ENCODE peak calls at places on chromosomes 3 and 15, in eight cellular contexts. N is pancreas; C is GM23338; A is IMR-90; D is endodermal cell; R is left ventricle myocardium inferior; I is CD8-positive, alpha-beta memory T cell; L is neuronal stem cell. P is an unnamed sample. For H3K27me3, the result is how much of the 10 kb centered on the place peaks cover.

GRCh38 chr3:54891540-54891897 is 36.3 kb downstream of the LRTM1 start:
- DNase-seq in D (peak), N (peak), R (peak), I (no peak), C (no peak), A (peak), L (no peak), P (peak)

GRCh38 chr3:64327039-64327804 is 102.0 kb upstream of the PRICKLE2 start:
- DNase-seq in A (no peak), C (no peak), L (no peak), D (peak), R (peak), N (no peak), I (no peak), P (peak)

GRCh38 chr3:32614956-32615355 is 44.3 kb upstream of the DYNC1LI1 start:
- DNase-seq in L (no peak), N (no peak), A (peak), C (no peak), I (no peak), R (no peak), D (no peak), P (no peak)

GRCh38 chr3:143974181-143974876 is 2.7 kb downstream of the DIPK2A start:
- DNase-seq in R (no peak), C (no peak), I (no peak), A (no peak), N (no peak), D (no peak), L (no peak), P (no peak)

GRCh38 chr15:56930663-56931313 is 12.3 kb downstream of the TCF12 start:
- DNase-seq in A (peak), I (no peak), N (no peak), D (no peak), L (no peak), C (no peak), R (no peak), P (no peak)

GRCh38 chr3:61331937-61332590 is 80.8 kb upstream of the FHIT start:
- DNase-seq in D (peak), C (peak), A (no peak), L (peak), R (no peak), I (no peak), N (no peak), P (no peak)

GRCh38 chr3:99322551-99322950 is 315.8 kb upstream of the COL8A1 start:
- DNase-seq in D (no peak), I (no peak), C (no peak), R (no peak), L (no peak), A (no peak), N (no peak), P (no peak)

GRCh38 chr15:27844018-27844666 is 255.0 kb downstream of the OCA2 start:
- DNase-seq in I (no peak), C (no peak), D (no peak), R (no peak), A (peak), L (no peak), N (no peak), P (no peak)

GRCh38 chr15:70014311-70014707 is 83.4 kb downstream of the TLE3 start:
- DNase-seq in R (no peak), A (no peak), L (no peak), I (no peak), N (no peak), D (peak), C (no peak), P (no peak)

GRCh38 chr15:67413770-67414429 is 107.0 kb upstream of the C15orf61 start:
- DNase-seq in R (no peak), A (peak), I (no peak), D (no peak), C (no peak), L (no peak), N (no peak), P (no peak)

GRCh38 chr3:61807865-61808276 is 246.5 kb downstream of the PTPRG start:
- DNase-seq in N (no peak), I (no peak), A (peak), C (no peak), D (no peak), L (no peak), R (no peak), P (no peak)

GRCh38 chr15:25182736-25183445 is 228.1 kb downstream of the SNRPN start:
- DNase-seq in I (peak), A (no peak), R (peak), D (peak), N (no peak), C (peak), L (no peak), P (no peak)

GRCh38 chr15:99967841-99968371 is 234.7 kb upstream of the LYSMD4 start:
- DNase-seq in C (no peak), N (no peak), D (peak), R (no peak), L (no peak), A (no peak), I (no peak), P (no peak)

GRCh38 chr15:78035861-78036476 is 41.5 kb downstream of the TBC1D2B start:
- DNase-seq in L (no peak), I (no peak), C (no peak), A (no peak), N (no peak), D (no peak), R (no peak), P (no peak)

GRCh38 chr3:121871434-121871833 is 22.8 kb upstream of the SLC15A2 start:
- DNase-seq in R (no peak), I (no peak), L (no peak), A (no peak), N (no peak), C (no peak), D (no peak), P (no peak)

GRCh38 chr3:52934626-52935530 is 37.5 kb upstream of the STIMATE start:
- DNase-seq in N (peak), L (peak), A (peak), I (peak), C (peak), R (no peak), D (peak), P (peak)

GRCh38 chr3:65485826-65486592 is 552.7 kb downstream of the MAGI1 start:
- DNase-seq in A (peak), N (no peak), R (no peak), C (no peak), L (no peak), D (no peak), I (no peak), P (no peak)

GRCh38 chr3:129950318-129951046 is 24.0 kb upstream of the TRH start:
- DNase-seq in N (no peak), C (no peak), D (no peak), A (no peak), I (no peak), L (no peak), R (no peak), P (no peak)

GRCh38 chr3:129958715-129959114 is 15.8 kb upstream of the TRH start:
- DNase-seq in R (no peak), N (no peak), L (no peak), C (no peak), D (no peak), I (no peak), A (no peak), P (no peak)

GRCh38 chr3:129952956-129953355 is 21.6 kb upstream of the TRH start:
- DNase-seq in C (no peak), A (no peak), R (no peak), D (no peak), L (no peak), I (no peak), N (no peak), P (no peak)

DNA sequence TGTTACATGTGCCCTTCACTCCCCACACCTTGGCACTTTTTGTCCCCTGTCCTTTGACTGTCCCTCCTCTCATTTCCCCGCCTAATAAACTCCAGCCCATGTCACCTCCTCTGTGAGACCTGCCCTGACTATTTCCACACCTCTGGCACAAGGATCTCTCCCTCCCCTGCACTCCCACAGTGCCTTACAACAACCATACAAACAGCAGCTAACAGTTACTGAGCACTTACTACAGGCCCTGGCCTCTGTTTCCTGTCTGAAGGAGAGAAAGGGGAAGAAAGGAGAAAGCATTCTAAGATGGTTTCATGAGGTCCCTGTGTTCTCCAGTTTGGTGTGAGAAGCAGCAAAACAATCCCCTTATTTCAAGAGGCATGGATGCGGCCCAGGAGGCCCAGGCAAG is 20.0 kb upstream of the TRH start:
- DNase-seq in N (no peak), C (no peak), R (no peak), I (no peak), A (no peak), D (no peak), L (no peak), P (no peak)
- H3K27me3 ChIP-seq in N (under half), C (under half), R (under half), I (under half), A (half or more), D (under half), L (under half), P (under half)

GRCh38 chr15:40100947-40101905 is 7.5 kb downstream of the BMF start:
- DNase-seq in C (no peak), R (no peak), A (peak), N (no peak), L (no peak), I (no peak), D (no peak), P (no peak)
- H3K27ac ChIP-seq in C (no peak), R (peak), A (peak), N (peak), L (no peak), I (peak), D (no peak), P (no peak)

DNA sequence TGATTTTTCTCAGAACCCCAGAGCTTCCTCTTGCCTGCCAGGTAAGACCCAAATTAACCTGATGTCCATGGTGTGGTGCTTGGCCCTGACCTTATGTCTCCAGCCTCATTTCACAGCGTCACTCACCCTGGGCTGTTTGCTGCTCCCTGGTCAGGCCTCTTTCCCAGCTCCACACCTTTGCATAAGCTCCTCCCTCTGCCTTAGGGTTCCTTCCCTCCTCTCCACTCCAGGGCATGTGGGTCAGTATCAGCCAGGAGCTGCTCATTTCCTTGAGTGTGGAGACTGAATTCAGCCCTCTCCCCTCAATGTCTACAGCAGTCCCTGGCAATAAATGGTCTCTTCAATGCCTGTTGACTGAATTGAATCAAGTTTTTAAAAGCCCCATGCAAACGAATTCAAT is 75.6 kb upstream of the ANKRD34C start:
- DNase-seq in R (no peak), C (no peak), D (no peak), A (no peak), N (no peak), L (no peak), I (no peak), P (no peak)
- H3K27me3 ChIP-seq in R (half or more), C (under half), D (under half), A (under half), N (under half), L (under half), I (under half), P (under half)

DNA sequence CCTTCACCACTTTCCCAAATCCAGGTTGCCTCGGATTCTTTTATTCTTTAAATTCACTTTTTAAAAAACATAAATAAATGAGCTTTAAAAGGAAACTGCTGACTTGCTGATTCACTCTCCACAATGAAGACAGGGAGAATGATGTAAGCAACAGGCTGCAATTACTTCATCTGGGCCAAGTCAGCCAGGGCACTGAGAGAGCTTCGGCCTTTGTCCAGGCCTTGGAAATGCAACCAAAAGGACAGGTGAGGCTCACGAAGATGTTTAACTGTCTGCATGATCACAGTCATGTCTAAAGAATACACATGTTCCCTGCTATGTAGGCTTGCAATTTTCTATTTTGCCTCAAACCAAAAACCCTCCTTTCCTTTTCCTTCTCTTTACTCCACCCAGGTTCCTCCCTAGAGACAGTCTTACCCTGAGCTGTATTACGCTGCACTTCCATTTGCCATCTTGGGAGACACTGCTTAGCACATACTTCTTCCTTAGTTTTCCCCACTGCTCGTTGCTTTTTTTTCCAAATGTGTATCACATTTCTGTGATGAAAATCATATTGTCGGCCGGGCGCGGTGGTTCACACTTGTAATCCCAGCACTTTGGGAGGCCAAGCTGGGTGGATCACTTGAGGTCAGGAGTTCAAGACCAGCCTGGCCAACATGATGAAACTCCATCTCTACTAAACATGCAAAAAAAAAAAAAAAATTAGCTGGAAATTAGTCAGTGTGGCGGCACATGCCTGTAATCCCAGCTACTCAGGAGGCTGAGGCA is 29.6 kb downstream of the POPDC2 start:
- DNase-seq in L (no peak), A (peak), C (no peak), I (no peak), R (no peak), D (no peak), N (no peak), P (no peak)
- H3K27ac ChIP-seq in L (no peak), A (peak), C (no peak), I (no peak), R (peak), D (no peak), N (no peak), P (no peak)

DNA sequence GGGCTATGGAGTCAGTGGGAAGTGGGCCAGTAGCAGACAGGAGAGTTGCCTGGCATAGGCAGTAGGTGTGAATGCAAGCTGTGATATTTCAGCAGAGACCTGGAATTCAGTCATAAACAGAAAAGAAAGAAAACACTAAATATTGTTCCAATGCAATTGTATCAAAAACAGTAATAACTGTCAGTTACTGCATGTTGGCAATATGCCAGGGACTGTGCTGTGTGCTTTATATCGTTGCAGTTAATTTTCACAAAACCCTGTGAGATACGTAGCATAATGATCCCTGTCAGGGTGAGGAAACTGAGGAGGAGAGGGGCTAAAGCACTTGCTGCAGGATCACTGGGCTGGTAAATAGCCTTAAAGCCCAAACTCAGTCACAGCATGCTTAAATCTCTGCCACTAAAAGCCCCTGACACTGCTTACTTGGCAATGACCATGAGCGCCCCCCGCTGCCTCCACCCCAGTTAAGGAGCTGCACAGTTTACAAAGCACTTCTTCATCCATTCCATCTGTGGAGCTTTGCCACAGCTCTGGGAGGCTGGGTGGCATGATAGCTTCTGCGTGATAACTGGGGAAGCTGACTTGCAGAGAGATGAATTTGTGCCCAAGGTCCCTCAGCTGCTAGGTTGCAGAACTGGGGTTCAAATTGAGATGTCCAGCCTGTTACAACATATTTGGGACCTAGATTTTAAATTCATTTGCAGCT is 4.0 kb downstream of the SLC6A1 start:
- DNase-seq in I (no peak), C (no peak), L (no peak), D (no peak), R (no peak), N (no peak), A (no peak), P (peak)
- H3K27me3 ChIP-seq in I (under half), C (under half), L (under half), D (half or more), R (half or more), N (under half), A (half or more), P (under half)

DNA sequence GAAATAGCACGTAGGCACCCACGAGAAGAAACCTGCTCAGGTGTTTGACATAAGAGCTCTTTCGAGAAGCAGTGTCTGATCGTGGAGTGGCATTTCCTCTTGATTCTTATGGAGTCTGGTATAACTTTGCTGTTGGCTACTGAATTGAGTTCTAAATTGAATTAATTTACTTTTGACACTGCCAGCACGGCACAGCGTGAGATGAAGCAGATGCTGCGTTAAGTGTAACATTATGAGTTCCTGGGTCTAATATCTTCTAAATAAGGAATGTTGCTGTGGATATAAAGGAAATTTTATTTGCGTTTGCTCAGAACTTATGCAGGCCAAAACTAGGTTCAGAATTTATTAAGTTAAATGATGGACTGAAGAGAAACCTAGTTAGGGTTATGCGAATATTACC is 919.9 kb downstream of the TUSC7 start:
- DNase-seq in L (no peak), A (no peak), D (no peak), R (no peak), C (no peak), N (no peak), I (no peak), P (no peak)
- H3K27ac ChIP-seq in L (no peak), A (no peak), D (no peak), R (no peak), C (no peak), N (no peak), I (no peak), P (no peak)

P was measured in dorsolateral prefrontal cortex.